ENCODE peak calls at places on chromosome 3, in eight cellular contexts. U is activated T-cell treated with anti-CD3 and anti-CD28 coated beads, Interleukin-2, amount 50 U/mL, for 48 hours; K is uterus; A is SK-MEL-5; M is caudate nucleus; O is HepG2; W is ELR; X is stimulated activated naive CD8-positive, alpha-beta T cell treated with anti-CD3 and anti-CD28 coated beads, Interleukin-15, Interleukin-2, amounts not matched to agents 100 U/mL and 50 U/mL, for 24 hours. Q is an unnamed sample.
A peak's percentile ranks its signal among the peaks of the same experiment; 100 is the strongest.

GRCh38 chr3:114336122-114336697 is 42.4 kb downstream of the TIGIT start:
- DNase-seq in U (no peak), O (no peak), W (peak; percentile 37), M (no peak), A (peak; percentile 24), X (no peak), K (no peak), Q (no peak)

GRCh38 chr3:63853106-63853505 is 10.5 kb downstream of the THOC7 start:
- DNase-seq in O (no peak), X (no peak), K (no peak), A (no peak), W (no peak), M (no peak), U (no peak), Q (no peak)

GRCh38 chr3:65967376-65967775 is 71.3 kb downstream of the MAGI1 start:
- DNase-seq in A (no peak), M (no peak), U (no peak), X (no peak), O (no peak), W (no peak), K (no peak), Q (no peak)

GRCh38 chr3:16927485-16927884 is 42.7 kb downstream of the PLCL2 start:
- DNase-seq in X (peak; percentile 28), U (no peak), W (no peak), A (no peak), M (no peak), K (no peak), O (no peak), Q (no peak)

GRCh38 chr3:33437556-33438283 is 2.5 kb downstream of the UBP1 start:
- DNase-seq in X (no peak), W (peak; percentile 66), O (peak; percentile 25), A (peak; percentile 64), M (no peak), K (no peak), U (no peak), Q (no peak)

GRCh38 chr3:32457971-32458471 is 44.6 kb downstream of the CMTM6 start:
- DNase-seq in W (no peak), A (no peak), M (no peak), K (no peak), U (peak; percentile 48), O (no peak), X (peak; percentile 42), Q (no peak)

GRCh38 chr3:177740270-177740669 is 543.0 kb upstream of the TBL1XR1 start:
- DNase-seq in X (no peak), M (no peak), K (no peak), O (no peak), U (no peak), A (no peak), W (no peak), Q (no peak)

GRCh38 chr3:143478124-143478693 is 358.6 kb downstream of the CHST2 start:
- DNase-seq in U (no peak), M (no peak), K (no peak), O (no peak), A (no peak), X (no peak), W (no peak), Q (no peak)

GRCh38 chr3:110261141-110261540 is 810.5 kb upstream of the NECTIN3 start:
- DNase-seq in K (no peak), X (no peak), A (peak; percentile 83), O (no peak), W (no peak), M (no peak), U (no peak), Q (no peak)

GRCh38 chr3:43363621-43364266 is 77.4 kb downstream of the SNRK start:
- DNase-seq in M (no peak), O (no peak), K (peak; percentile 64), X (no peak), U (no peak), W (no peak), A (no peak), Q (no peak)

GRCh38 chr3:123656691-123657090 is 71.8 kb upstream of the HACD2 start:
- DNase-seq in W (peak; percentile 20), X (peak; percentile 10), O (no peak), U (no peak), A (no peak), M (no peak), K (no peak), Q (no peak)

GRCh38 chr3:96831175-96831574 is 16.8 kb downstream of the EPHA6 start:
- DNase-seq in U (no peak), K (no peak), M (no peak), O (no peak), A (no peak), W (no peak), X (no peak), Q (no peak)